ENCODE peak calls at places on chromosome 22, in four cellular contexts. One of them, this sample, is unnamed.

GRCh38 chr22:44668190-44668885 is 33.7 kb upstream of the PRR5 start:
- DNase-seq in HepG2: no peak
- DNase-seq in GM12878: no peak
- DNase-seq in K562: no peak
- DNase-seq in this sample: peak

GRCh38 chr22:16922076-16922475 is 85.9 kb downstream of the GAB4 start:
- DNase-seq in GM12878: no peak
- DNase-seq in K562: no peak
- DNase-seq in HepG2: no peak
- DNase-seq in this sample: no peak

GRCh38 chr22:16959345-16959930 is 48.6 kb downstream of the GAB4 start:
- DNase-seq in K562: no peak
- DNase-seq in GM12878: no peak
- DNase-seq in HepG2: no peak
- DNase-seq in this sample: no peak

GRCh38 chr22:31122532-31123291 is at the start of gene INPP5J:
- DNase-seq in K562: no peak
- DNase-seq in GM12878: no peak
- DNase-seq in HepG2: peak
- DNase-seq in this sample: peak

GRCh38 chr22:23245045-23245798 is 64.9 kb downstream of the BCR start:
- DNase-seq in HepG2: no peak
- DNase-seq in GM12878: no peak
- DNase-seq in K562: no peak
- DNase-seq in this sample: no peak

GRCh38 chr22:41411021-41411851 is 29.5 kb downstream of the TEF start:
- DNase-seq in HepG2: no peak
- DNase-seq in K562: no peak
- DNase-seq in GM12878: no peak
- DNase-seq in this sample: no peak

GRCh38 chr22:49664371-49664881 is 163.2 kb downstream of the BRD1 start:
- DNase-seq in HepG2: no peak
- DNase-seq in K562: no peak
- DNase-seq in GM12878: no peak
- DNase-seq in this sample: no peak

GRCh38 chr22:44371741-44372525 is 59.2 kb upstream of the SHISAL1 start:
- DNase-seq in K562: no peak
- DNase-seq in GM12878: no peak
- DNase-seq in HepG2: no peak
- DNase-seq in this sample: peak

GRCh38 chr22:46079093-46079860 is 71.0 kb upstream of the PPARA start:
- DNase-seq in GM12878: no peak
- DNase-seq in K562: no peak
- DNase-seq in HepG2: no peak
- DNase-seq in this sample: peak

GRCh38 chr22:29454186-29454745 is 15.9 kb downstream of the RFPL1 start:
- DNase-seq in GM12878: no peak
- DNase-seq in HepG2: no peak
- DNase-seq in K562: no peak
- DNase-seq in this sample: no peak

GRCh38 chr22:25762147-25762546 is 20.2 kb downstream of the MYO18B start:
- DNase-seq in HepG2: peak
- DNase-seq in GM12878: no peak
- DNase-seq in K562: peak
- DNase-seq in this sample: no peak

GRCh38 chr22:25447689-25448434 is 116.6 kb upstream of the GRK3 start:
- DNase-seq in GM12878: peak
- DNase-seq in HepG2: peak
- DNase-seq in K562: peak
- DNase-seq in this sample: peak

GRCh38 chr22:46269564-46269963 is 1.8 kb downstream of the TTC38 start:
- DNase-seq in GM12878: no peak
- DNase-seq in K562: no peak
- DNase-seq in HepG2: no peak
- DNase-seq in this sample: no peak

GRCh38 chr22:42912049-42912448 is 55.0 kb upstream of the ARFGAP3 start:
- DNase-seq in GM12878: no peak
- DNase-seq in K562: no peak
- DNase-seq in HepG2: no peak
- DNase-seq in this sample: no peak
- TF ChIP-seq TCF7 in GM12878: no peak
- TF ChIP-seq TCF7 in K562: no peak
- TF ChIP-seq TCF7 in HepG2: no peak
- TF ChIP-seq TCF7 in this sample: no peak

GRCh38 chr22:37824674-37825641 is 1.8 kb downstream of the GALR3 start:
- DNase-seq in HepG2: no peak
- DNase-seq in K562: no peak
- DNase-seq in GM12878: no peak
- DNase-seq in this sample: peak
- TF ChIP-seq TCF7 in HepG2: no peak
- TF ChIP-seq TCF7 in K562: no peak
- TF ChIP-seq TCF7 in GM12878: no peak
- TF ChIP-seq TCF7 in this sample: no peak

DNA sequence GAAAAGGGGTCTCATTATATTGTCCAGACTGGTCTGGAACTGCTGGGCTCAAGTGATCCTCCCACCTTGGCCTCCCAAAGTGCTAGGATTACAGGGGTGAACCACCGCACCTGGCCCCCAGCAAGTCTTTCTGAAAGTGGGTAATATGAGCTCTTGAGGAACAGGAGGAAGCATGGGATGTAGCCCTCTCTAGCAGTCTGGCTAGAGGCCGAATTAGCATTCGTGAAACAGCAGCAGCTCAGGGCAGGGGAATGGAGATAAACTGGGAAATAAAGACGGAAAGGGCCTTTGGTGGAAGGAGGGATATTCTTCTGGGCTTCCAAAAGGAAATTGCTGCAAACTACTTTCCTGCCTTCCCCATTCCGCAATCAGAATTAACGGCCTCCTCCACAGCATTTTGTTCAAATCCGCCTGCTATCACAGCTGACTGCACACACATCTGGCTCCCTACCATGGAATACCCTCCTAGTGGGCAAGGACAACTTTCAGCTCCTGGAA is 44.3 kb downstream of the MICAL3 start:
- DNase-seq in HepG2: no peak
- DNase-seq in K562: no peak
- DNase-seq in GM12878: no peak
- DNase-seq in this sample: no peak
- TF ChIP-seq TCF7 in HepG2: no peak
- TF ChIP-seq TCF7 in K562: no peak
- TF ChIP-seq TCF7 in GM12878: no peak
- TF ChIP-seq TCF7 in this sample: no peak

DNA sequence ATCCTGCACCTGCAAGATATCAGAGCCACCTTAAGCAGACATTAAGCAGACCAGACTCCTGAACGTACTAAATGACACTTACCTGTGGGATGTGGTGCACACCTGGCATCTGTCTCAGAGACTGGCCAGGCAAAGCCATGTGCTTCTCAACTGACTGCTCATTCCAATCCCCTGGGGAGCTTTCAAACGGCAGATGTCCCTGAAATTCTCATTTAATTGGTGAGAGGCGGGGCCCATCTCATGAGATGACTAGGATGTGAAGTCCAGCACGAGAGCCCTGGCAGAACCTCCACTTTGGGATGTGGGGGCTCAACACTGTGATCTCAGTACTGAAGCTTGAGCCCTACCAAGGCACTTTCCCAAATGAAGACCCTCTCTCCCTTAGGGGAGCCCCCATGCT is 84.8 kb upstream of the HMGXB4 start:
- DNase-seq in K562: no peak
- DNase-seq in GM12878: no peak
- DNase-seq in HepG2: no peak
- DNase-seq in this sample: no peak
- TF ChIP-seq TCF7 in K562: no peak
- TF ChIP-seq TCF7 in GM12878: no peak
- TF ChIP-seq TCF7 in HepG2: no peak
- TF ChIP-seq TCF7 in this sample: no peak

GRCh38 chr22:19962246-19962908 is 20.8 kb upstream of the TXNRD2 start:
- DNase-seq in HepG2: peak
- DNase-seq in GM12878: no peak
- DNase-seq in K562: peak
- DNase-seq in this sample: peak

GRCh38 chr22:19963863-19964642 is 22.4 kb upstream of the TXNRD2 start:
- DNase-seq in GM12878: no peak
- DNase-seq in HepG2: no peak
- DNase-seq in K562: no peak
- DNase-seq in this sample: no peak

GRCh38 chr22:19964701-19965386 is 23.2 kb upstream of the TXNRD2 start:
- DNase-seq in HepG2: no peak
- DNase-seq in GM12878: no peak
- DNase-seq in K562: no peak
- DNase-seq in this sample: no peak

GRCh38 chr22:19961868-19962245 is 20.2 kb upstream of the TXNRD2 start:
- DNase-seq in GM12878: no peak
- DNase-seq in K562: no peak
- DNase-seq in HepG2: no peak
- DNase-seq in this sample: no peak

DNA sequence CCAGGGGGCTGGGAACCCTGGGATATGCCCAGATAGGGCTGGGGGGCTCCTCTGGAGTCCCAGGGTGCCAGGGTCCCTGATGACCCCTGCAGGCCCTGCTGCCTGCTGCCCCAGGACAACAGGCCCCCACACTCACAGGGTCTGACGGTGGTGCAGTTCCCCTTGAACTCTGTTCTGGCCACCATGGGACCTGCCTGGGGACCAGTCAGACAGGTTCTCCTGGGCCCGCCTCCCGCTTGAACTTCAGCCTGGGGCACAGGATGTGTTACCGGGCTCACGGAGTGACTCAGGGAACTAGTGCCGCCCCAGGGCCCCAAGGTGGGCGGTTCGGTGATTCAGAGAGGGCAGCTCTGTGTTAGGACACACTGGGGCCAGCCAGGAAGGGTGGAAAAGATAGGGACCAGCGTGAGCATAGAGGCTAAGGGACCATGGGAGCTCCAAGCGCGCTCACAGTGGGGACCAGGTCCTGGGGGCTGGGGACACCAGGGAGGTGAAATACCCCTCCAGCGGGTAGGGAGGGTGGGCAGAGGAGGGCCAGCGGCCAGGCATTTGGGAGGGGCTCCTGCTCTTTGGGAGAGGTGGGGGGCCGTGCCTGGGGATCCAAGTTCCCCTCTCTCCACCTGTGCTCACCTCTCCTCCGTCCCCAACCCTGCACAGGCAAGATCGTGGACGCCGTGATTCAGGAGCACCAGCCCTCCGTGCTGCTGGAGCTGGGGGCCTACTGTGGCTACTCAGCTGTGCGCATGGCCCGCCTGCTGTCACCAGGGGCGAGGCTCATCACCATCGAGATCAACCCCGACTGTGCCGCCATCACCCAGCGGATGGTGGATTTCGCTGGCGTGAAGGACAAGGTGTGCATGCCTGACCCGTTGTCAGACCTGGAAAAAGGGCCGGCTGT is 21.5 kb upstream of the TXNRD2 start:
- DNase-seq in K562: no peak
- DNase-seq in HepG2: peak
- DNase-seq in GM12878: no peak
- DNase-seq in this sample: peak
- TF ChIP-seq TCF7 in K562: no peak
- TF ChIP-seq TCF7 in HepG2: peak
- TF ChIP-seq TCF7 in GM12878: no peak
- TF ChIP-seq TCF7 in this sample: no peak

GRCh38 chr22:37254867-37255233 is 10.8 kb upstream of the RAC2 start:
- DNase-seq in HepG2: no peak
- DNase-seq in GM12878: no peak
- DNase-seq in K562: peak
- DNase-seq in this sample: no peak
- TF ChIP-seq TCF7 in HepG2: no peak
- TF ChIP-seq TCF7 in GM12878: no peak
- TF ChIP-seq TCF7 in K562: no peak
- TF ChIP-seq TCF7 in this sample: no peak

DNA sequence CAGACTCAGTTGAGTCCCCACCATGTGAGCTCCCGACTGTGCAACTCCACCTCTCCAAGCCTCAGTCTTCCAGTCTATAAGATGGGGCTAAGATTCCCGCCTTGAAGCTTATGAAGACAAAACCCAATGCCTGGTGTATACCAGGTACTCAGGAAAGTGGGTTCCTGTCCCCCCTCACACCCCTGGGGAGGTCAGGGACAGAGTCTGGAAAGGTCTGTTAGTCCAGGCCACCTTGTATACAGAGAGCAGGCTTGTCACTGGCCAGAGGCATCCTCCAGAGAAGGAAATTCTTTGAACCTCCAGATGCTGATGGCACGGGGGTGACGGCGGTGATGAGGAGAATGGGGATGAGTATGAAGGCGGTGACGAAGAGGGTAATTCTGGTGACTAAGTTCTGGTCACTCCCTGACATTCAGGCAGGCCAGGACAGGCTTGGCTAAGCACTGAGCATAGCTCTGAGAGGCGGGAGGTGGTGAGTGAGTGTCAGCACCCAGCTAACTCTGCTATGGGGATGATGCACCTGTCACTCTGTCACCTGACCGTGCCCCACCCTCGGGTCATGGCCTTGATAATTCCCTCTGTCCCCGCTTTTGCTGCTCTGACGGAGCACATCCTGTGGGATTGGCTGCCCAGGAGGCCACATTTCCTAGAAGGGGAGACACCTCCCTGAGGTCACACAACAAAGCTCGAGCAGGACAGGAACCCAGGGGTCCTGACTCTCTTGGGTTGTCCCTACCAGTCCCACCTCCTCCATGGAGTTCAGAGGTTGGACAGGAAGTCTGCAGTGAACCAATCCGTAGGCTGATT is 30.9 kb upstream of the CSNK1E start:
- DNase-seq in K562: no peak
- DNase-seq in HepG2: no peak
- DNase-seq in GM12878: no peak
- DNase-seq in this sample: no peak
- TF ChIP-seq TCF7 in K562: no peak
- TF ChIP-seq TCF7 in HepG2: no peak
- TF ChIP-seq TCF7 in GM12878: no peak
- TF ChIP-seq TCF7 in this sample: no peak

GRCh38 chr22:32577591-32577990 is 103.0 kb downstream of the FBXO7 start:
- DNase-seq in HepG2: no peak
- DNase-seq in K562: no peak
- DNase-seq in GM12878: no peak
- DNase-seq in this sample: no peak

GRCh38 chr22:32578752-32579151 is 104.1 kb downstream of the FBXO7 start:
- DNase-seq in K562: no peak
- DNase-seq in GM12878: no peak
- DNase-seq in HepG2: no peak
- DNase-seq in this sample: no peak

GRCh38 chr22:32576553-32577255 is 102.1 kb downstream of the FBXO7 start:
- DNase-seq in K562: peak
- DNase-seq in HepG2: no peak
- DNase-seq in GM12878: no peak
- DNase-seq in this sample: no peak

GRCh38 chr22:32583074-32583677 is 108.6 kb downstream of the FBXO7 start:
- DNase-seq in GM12878: no peak
- DNase-seq in HepG2: no peak
- DNase-seq in K562: no peak
- DNase-seq in this sample: no peak

GRCh38 chr22:32579533-32580220 is 105.1 kb downstream of the FBXO7 start:
- DNase-seq in K562: no peak
- DNase-seq in GM12878: no peak
- DNase-seq in HepG2: peak
- DNase-seq in this sample: no peak
- TF ChIP-seq TCF7 in K562: no peak
- TF ChIP-seq TCF7 in GM12878: no peak
- TF ChIP-seq TCF7 in HepG2: no peak
- TF ChIP-seq TCF7 in this sample: no peak